ENCODE peak calls at places on chromosomes 2 and 18, in nine cellular contexts. Y is adrenal gland; A is CD4-positive, alpha-beta T cell; V is astrocyte; E is tibial artery; Q is right cardiac atrium; J is body of pancreas; G is AG04450; K is A549. F is an unnamed sample. For H3K9me3, the result is how much of the 10 kb centered on the place peaks cover.

GRCh38 chr2:207805566-207806226 is 36.0 kb upstream of the FZD5 start:
- DNase-seq in Y (no peak), A (no peak), V (no peak), E (no peak), Q (no peak), J (no peak), G (no peak), K (no peak), F (no peak)

GRCh38 chr2:215794829-215795546 is 218.4 kb downstream of the MREG start:
- DNase-seq in Y (no peak), A (no peak), V (no peak), E (no peak), Q (no peak), J (no peak), G (no peak), K (no peak), F (no peak)

GRCh38 chr2:16033032-16033293 is 92.6 kb downstream of the MYCN start:
- DNase-seq in Y (no peak), A (no peak), V (no peak), E (no peak), Q (no peak), J (no peak), G (no peak), K (no peak), F (no peak)

GRCh38 chr2:175363719-175364118 is 182.2 kb upstream of the ATP5MC3 start:
- DNase-seq in Y (no peak), A (no peak), V (no peak), E (no peak), Q (no peak), J (no peak), G (no peak), K (no peak), F (no peak)

GRCh38 chr2:238165288-238165921 is 6.6 kb downstream of the ERFE start:
- DNase-seq in Y (no peak), A (no peak), V (no peak), E (peak), Q (peak), J (no peak), G (no peak), K (no peak), F (no peak)

GRCh38 chr2:207241198-207241597 is 75.5 kb upstream of the KLF7 start:
- DNase-seq in Y (no peak), A (no peak), V (peak), E (no peak), Q (no peak), J (no peak), G (no peak), K (no peak), F (no peak)

GRCh38 chr2:168961450-168962229 is 60.5 kb downstream of the G6PC2 start:
- DNase-seq in Y (peak), A (no peak), V (peak), E (no peak), Q (no peak), J (peak), G (peak), K (peak), F (peak)

GRCh38 chr2:230982126-230982525 is 13.8 kb upstream of the SPATA3 start:
- DNase-seq in Y (no peak), A (no peak), V (no peak), E (no peak), Q (no peak), J (no peak), G (no peak), K (no peak), F (no peak)

GRCh38 chr2:58207189-58207588 is 33.9 kb downstream of the FANCL start:
- DNase-seq in Y (no peak), A (no peak), V (no peak), E (no peak), Q (no peak), J (no peak), G (no peak), K (no peak), F (no peak)

GRCh38 chr18:434410-434809 is 66.1 kb downstream of the COLEC12 start:
- DNase-seq in Y (no peak), A (no peak), V (no peak), E (no peak), Q (no peak), J (no peak), G (no peak), K (no peak), F (no peak)

GRCh38 chr2:161796192-161796591 is 172.0 kb downstream of the SLC4A10 start:
- DNase-seq in Y (peak), A (no peak), V (no peak), E (no peak), Q (peak), J (peak), G (no peak), K (no peak), F (no peak)

GRCh38 chr18:6954501-6954900 is 163.1 kb downstream of the LAMA1 start:
- DNase-seq in Y (no peak), A (no peak), V (no peak), E (no peak), Q (no peak), J (peak), G (no peak), K (no peak), F (no peak)

GRCh38 chr2:173775440-173775839 is 189.7 kb downstream of the SP3 start:
- DNase-seq in Y (no peak), A (no peak), V (no peak), E (no peak), Q (no peak), J (no peak), G (no peak), K (no peak), F (no peak)

GRCh38 chr2:147100406-147101035 is 744.3 kb upstream of the ACVR2A start:
- DNase-seq in Y (no peak), A (no peak), V (peak), E (no peak), Q (no peak), J (no peak), G (no peak), K (no peak), F (no peak)

GRCh38 chr2:190837417-190837816 is 43.2 kb upstream of the GLS start:
- DNase-seq in Y (no peak), A (no peak), V (peak), E (no peak), Q (no peak), J (no peak), G (no peak), K (peak), F (no peak)

GRCh38 chr18:25453556-25454269 is 101.7 kb upstream of the ZNF521 start:
- DNase-seq in Y (no peak), A (no peak), V (peak), E (no peak), Q (peak), J (no peak), G (peak), K (no peak), F (no peak)

GRCh38 chr2:146004470-146004869 is 1484.6 kb upstream of the ZEB2 start:
- DNase-seq in Y (no peak), A (no peak), V (peak), E (no peak), Q (no peak), J (no peak), G (peak), K (no peak), F (no peak)

GRCh38 chr18:37182340-37183135 is 353.6 kb downstream of the KIAA1328 start:
- DNase-seq in Y (no peak), A (no peak), V (no peak), E (no peak), Q (no peak), J (no peak), G (no peak), K (no peak), F (no peak)

GRCh38 chr2:74278694-74279093 is 64.5 kb downstream of the SLC4A5 start:
- DNase-seq in Y (no peak), A (no peak), V (no peak), E (no peak), Q (no peak), J (no peak), G (no peak), K (no peak), F (no peak)

GRCh38 chr2:79271456-79271855 is 111.9 kb upstream of the REG3A start:
- DNase-seq in Y (no peak), A (no peak), V (no peak), E (no peak), Q (no peak), J (no peak), G (no peak), K (no peak), F (no peak)

GRCh38 chr2:66581461-66582363 is 146.8 kb downstream of the MEIS1 start:
- DNase-seq in Y (peak), A (no peak), V (no peak), E (no peak), Q (no peak), J (peak), G (no peak), K (no peak), F (no peak)

GRCh38 chr2:147634801-147635200 is 210.0 kb upstream of the ACVR2A start:
- DNase-seq in Y (no peak), A (no peak), V (no peak), E (no peak), Q (no peak), J (no peak), G (no peak), K (no peak), F (no peak)

GRCh38 chr2:164839914-164840457 is 1.6 kb downstream of the COBLL1 start:
- DNase-seq in Y (no peak), A (no peak), V (peak), E (no peak), Q (no peak), J (peak), G (no peak), K (no peak), F (no peak)

GRCh38 chr2:219425238-219426067 is 7.3 kb downstream of the DES start:
- DNase-seq in Y (no peak), A (no peak), V (no peak), E (peak), Q (no peak), J (no peak), G (no peak), K (no peak), F (no peak)

GRCh38 chr2:29788066-29788465 is 133.3 kb downstream of the ALK start:
- DNase-seq in Y (no peak), A (no peak), V (no peak), E (no peak), Q (no peak), J (no peak), G (no peak), K (no peak), F (peak)

GRCh38 chr2:46187112-46187618 is 110.0 kb upstream of the EPAS1 start:
- DNase-seq in Y (no peak), A (no peak), V (peak), E (no peak), Q (peak), J (peak), G (peak), K (no peak), F (no peak)

GRCh38 chr18:28995319-28995718 is 818.4 kb upstream of the CDH2 start:
- DNase-seq in Y (no peak), A (no peak), V (no peak), E (no peak), Q (no peak), J (no peak), G (no peak), K (no peak), F (peak)

GRCh38 chr2:220880623-220881022 is 691.5 kb downstream of the EPHA4 start:
- DNase-seq in Y (no peak), A (no peak), V (no peak), E (no peak), Q (no peak), J (no peak), G (no peak), K (no peak), F (no peak)

GRCh38 chr2:27992787-27993747 is 102.5 kb downstream of the BABAM2 start:
- DNase-seq in Y (no peak), A (no peak), V (peak), E (no peak), Q (no peak), J (no peak), G (no peak), K (peak), F (no peak)

GRCh38 chr2:237315881-237316225 is 98.1 kb downstream of the COL6A3 start:
- DNase-seq in Y (no peak), A (no peak), V (peak), E (no peak), Q (peak), J (peak), G (no peak), K (no peak), F (no peak)

GRCh38 chr2:11024010-11024615 is 112.4 kb downstream of the KCNF1 start:
- DNase-seq in Y (no peak), A (no peak), V (no peak), E (no peak), Q (peak), J (peak), G (no peak), K (no peak), F (no peak)

GRCh38 chr2:39492095-39492590 is 55.1 kb upstream of the MAP4K3 start:
- DNase-seq in Y (no peak), A (no peak), V (peak), E (no peak), Q (no peak), J (no peak), G (peak), K (peak), F (no peak)

GRCh38 chr2:70984576-70985282 is 6.3 kb downstream of the ANKRD53 start:
- DNase-seq in Y (peak), A (peak), V (no peak), E (peak), Q (peak), J (peak), G (no peak), K (peak), F (peak)

GRCh38 chr18:23619388-23619873 is 33.1 kb upstream of the NPC1 start:
- DNase-seq in Y (peak), A (peak), V (peak), E (no peak), Q (peak), J (peak), G (no peak), K (no peak), F (peak)

GRCh38 chr2:65035544-65035943 is 20.7 kb upstream of the CEP68 start:
- DNase-seq in Y (no peak), A (no peak), V (no peak), E (no peak), Q (no peak), J (no peak), G (no peak), K (no peak), F (no peak)

GRCh38 chr2:136238552-136239346 is 120.8 kb upstream of the CXCR4 start:
- DNase-seq in Y (no peak), A (peak), V (peak), E (no peak), Q (no peak), J (no peak), G (no peak), K (no peak), F (peak)

GRCh38 chr2:197209742-197210408 is 100.7 kb downstream of the ANKRD44 start:
- DNase-seq in Y (no peak), A (no peak), V (peak), E (no peak), Q (no peak), J (no peak), G (no peak), K (no peak), F (no peak)

GRCh38 chr18:48308027-48308635 is 101.1 kb downstream of the ZBTB7C start:
- DNase-seq in Y (no peak), A (no peak), V (no peak), E (no peak), Q (no peak), J (peak), G (no peak), K (no peak), F (no peak)

GRCh38 chr18:48304906-48305693 is 104.1 kb downstream of the ZBTB7C start:
- DNase-seq in Y (no peak), A (no peak), V (no peak), E (peak), Q (no peak), J (no peak), G (no peak), K (no peak), F (no peak)

GRCh38 chr18:48308755-48309154 is 100.4 kb downstream of the ZBTB7C start:
- DNase-seq in Y (no peak), A (no peak), V (no peak), E (no peak), Q (no peak), J (no peak), G (no peak), K (no peak), F (no peak)

GRCh38 chr18:48303883-48304282 is 105.3 kb downstream of the ZBTB7C start:
- DNase-seq in Y (no peak), A (no peak), V (no peak), E (peak), Q (no peak), J (no peak), G (no peak), K (no peak), F (no peak)

DNA sequence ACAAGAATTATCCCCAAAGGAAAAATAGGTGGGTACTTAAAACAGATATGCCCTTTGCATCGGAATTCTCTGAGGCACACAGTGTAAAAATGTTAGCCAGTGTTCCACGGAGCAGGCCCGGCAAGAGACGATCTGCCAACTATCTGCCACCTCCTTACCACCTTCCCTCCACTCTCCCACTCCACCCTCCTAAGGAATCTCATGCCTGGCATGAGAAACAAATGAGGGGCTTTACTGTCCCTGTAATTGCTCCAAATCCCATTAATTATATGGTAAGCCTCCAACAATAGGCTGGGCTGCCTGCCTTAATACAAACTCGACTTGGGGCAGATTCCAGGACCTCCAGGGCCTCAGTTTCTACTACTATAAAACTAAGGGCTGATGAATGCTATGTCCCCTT is 102.3 kb downstream of the ZBTB7C start:
- DNase-seq in Y (no peak), A (no peak), V (no peak), E (no peak), Q (no peak), J (no peak), G (no peak), K (no peak), F (no peak)
- H3K27ac ChIP-seq in Y (no peak), A (no peak), V (no peak), E (no peak), Q (no peak), J (no peak), G (no peak), K (no peak), F (no peak)

GRCh38 chr2:105839793-105840192 is 95.1 kb downstream of the NCK2 start:
- DNase-seq in Y (no peak), A (no peak), V (no peak), E (no peak), Q (no peak), J (no peak), G (no peak), K (no peak), F (no peak)

GRCh38 chr2:105834931-105835330 is 90.2 kb downstream of the NCK2 start:
- DNase-seq in Y (no peak), A (no peak), V (no peak), E (no peak), Q (no peak), J (no peak), G (no peak), K (no peak), F (no peak)

GRCh38 chr2:105836840-105837692 is 92.4 kb downstream of the NCK2 start:
- DNase-seq in Y (no peak), A (no peak), V (no peak), E (no peak), Q (no peak), J (no peak), G (no peak), K (no peak), F (no peak)

GRCh38 chr2:105840933-105841332 is 96.2 kb downstream of the NCK2 start:
- DNase-seq in Y (no peak), A (no peak), V (no peak), E (no peak), Q (no peak), J (no peak), G (no peak), K (no peak), F (no peak)

DNA sequence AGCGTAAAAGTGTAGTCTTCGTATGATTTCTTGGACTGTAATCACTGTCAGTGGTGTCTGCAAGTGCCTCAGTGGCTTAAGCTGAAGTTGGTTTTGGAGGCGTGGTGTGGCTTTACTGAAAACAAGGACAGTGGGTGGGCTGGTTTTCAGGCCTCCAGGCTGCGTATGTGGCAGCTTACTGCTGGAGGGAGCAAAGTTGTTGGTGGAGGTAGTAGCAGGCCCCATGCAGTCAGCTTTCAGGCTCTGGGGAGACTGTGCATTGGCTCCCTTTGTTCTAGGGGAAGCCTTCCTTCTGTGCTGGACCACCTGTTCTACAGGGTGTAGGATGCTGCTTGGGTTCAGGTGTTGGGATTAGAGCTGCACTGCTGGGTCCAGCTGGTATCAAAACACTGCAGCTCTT is 91.6 kb downstream of the NCK2 start:
- DNase-seq in Y (no peak), A (no peak), V (no peak), E (no peak), Q (no peak), J (no peak), G (no peak), K (no peak), F (no peak)
- H3K9me3 ChIP-seq in Y (under half), A (under half), V (under half), E (under half), Q (under half), J (under half), G (under half), K (under half), F (under half)

DNA sequence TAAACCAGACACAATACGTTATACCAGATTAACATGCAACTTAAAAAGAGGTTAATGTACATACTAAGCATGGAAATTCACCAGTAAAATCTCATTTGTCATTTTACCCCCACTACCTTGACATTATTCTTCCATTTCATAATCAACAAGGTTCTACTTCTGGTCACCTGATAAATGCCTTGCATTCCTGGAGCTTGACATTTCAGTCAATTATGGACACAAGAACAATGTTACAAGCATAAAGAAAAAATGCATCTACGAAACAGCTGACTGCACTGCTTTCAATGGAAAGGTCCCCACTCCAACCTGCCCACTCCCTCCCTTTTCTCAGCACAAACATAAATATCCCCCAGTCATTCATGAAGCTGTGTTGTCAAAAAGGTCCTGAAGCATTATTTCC is 31.4 kb downstream of the ARL5A start:
- DNase-seq in Y (no peak), A (no peak), V (peak), E (no peak), Q (no peak), J (no peak), G (no peak), K (no peak), F (no peak)
- H3K27ac ChIP-seq in Y (no peak), A (no peak), V (no peak), E (no peak), Q (no peak), J (no peak), G (no peak), K (no peak), F (no peak)

GRCh38 chr2:160091381-160091780 is 29.0 kb upstream of the PLA2R1 start:
- DNase-seq in Y (no peak), A (no peak), V (peak), E (no peak), Q (no peak), J (no peak), G (no peak), K (no peak), F (no peak)
- H3K9me3 ChIP-seq in Y (under half), A (under half), V (under half), E (under half), Q (under half), J (under half), G (under half), K (under half), F (under half)